ENCODE peak calls at places on chromosomes 2 and 18, in eight cellular contexts. G, F, H, J, D, T, V and Q are unnamed samples.

GRCh38 chr2:37655442-37655841 is 16.0 kb downstream of the CDC42EP3 start:
- DNase-seq in G (no peak), F (no peak), H (peak), J (no peak), D (no peak), T (no peak), V (no peak), Q (no peak)

GRCh38 chr2:120379916-120380893 is 34.3 kb downstream of the INHBB start:
- DNase-seq in G (no peak), F (no peak), H (no peak), J (no peak), D (peak), T (no peak), V (no peak), Q (no peak)

GRCh38 chr2:85110991-85111560 is 22.1 kb upstream of the TCF7L1 start:
- DNase-seq in G (peak), F (no peak), H (no peak), J (no peak), D (no peak), T (no peak), V (no peak), Q (peak)

GRCh38 chr2:30155202-30155601 is 8.4 kb downstream of the YPEL5 start:
- DNase-seq in G (peak), F (no peak), H (no peak), J (no peak), D (no peak), T (no peak), V (no peak), Q (no peak)

GRCh38 chr2:151657667-151658076 is 76.6 kb downstream of the NEB start:
- DNase-seq in G (no peak), F (no peak), H (no peak), J (no peak), D (no peak), T (no peak), V (no peak), Q (no peak)

GRCh38 chr2:176395273-176395854 is 126.1 kb downstream of the MTX2 start:
- DNase-seq in G (no peak), F (no peak), H (peak), J (peak), D (no peak), T (no peak), V (no peak), Q (no peak)

GRCh38 chr2:15298769-15299168 is 262.4 kb downstream of the NBAS start:
- DNase-seq in G (peak), F (no peak), H (peak), J (no peak), D (no peak), T (no peak), V (no peak), Q (peak)

GRCh38 chr2:61775956-61776570 is 77.8 kb downstream of the FAM161A start:
- DNase-seq in G (no peak), F (no peak), H (no peak), J (no peak), D (no peak), T (no peak), V (no peak), Q (no peak)

GRCh38 chr2:3610415-3610814 is 15.5 kb downstream of the COLEC11 start:
- DNase-seq in G (no peak), F (no peak), H (no peak), J (no peak), D (no peak), T (peak), V (no peak), Q (no peak)

GRCh38 chr2:111066062-111066593 is 54.6 kb upstream of the BCL2L11 start:
- DNase-seq in G (no peak), F (no peak), H (no peak), J (no peak), D (no peak), T (no peak), V (no peak), Q (no peak)

GRCh38 chr2:241702155-241702404 is 241 bp downstream of the ING5 start:
- DNase-seq in G (no peak), F (no peak), H (peak), J (peak), D (no peak), T (no peak), V (no peak), Q (no peak)

GRCh38 chr2:136225950-136226835 is 108.2 kb upstream of the CXCR4 start:
- DNase-seq in G (no peak), F (no peak), H (no peak), J (no peak), D (no peak), T (no peak), V (no peak), Q (no peak)

GRCh38 chr2:190867182-190867581 is 13.4 kb upstream of the GLS start:
- DNase-seq in G (peak), F (no peak), H (no peak), J (no peak), D (no peak), T (no peak), V (peak), Q (peak)

GRCh38 chr2:19914266-19914975 is 12.6 kb upstream of the TTC32 start:
- DNase-seq in G (no peak), F (no peak), H (no peak), J (no peak), D (no peak), T (no peak), V (no peak), Q (no peak)

GRCh38 chr2:240999001-240999791 is 778 bp downstream of the SNED1 start:
- DNase-seq in G (no peak), F (no peak), H (no peak), J (no peak), D (peak), T (peak), V (no peak), Q (peak)

GRCh38 chr2:40700211-40700954 is 248.5 kb upstream of the SLC8A1 start:
- DNase-seq in G (no peak), F (no peak), H (peak), J (no peak), D (no peak), T (no peak), V (no peak), Q (no peak)

GRCh38 chr2:38499921-38500634 is 102.7 kb downstream of the HNRNPLL start:
- DNase-seq in G (no peak), F (no peak), H (no peak), J (no peak), D (no peak), T (no peak), V (no peak), Q (peak)

GRCh38 chr2:153005051-153005450 is 286.6 kb downstream of the ARL6IP6 start:
- DNase-seq in G (no peak), F (no peak), H (no peak), J (no peak), D (no peak), T (no peak), V (no peak), Q (no peak)

GRCh38 chr2:43174368-43175186 is 51.8 kb downstream of the ZFP36L2 start:
- DNase-seq in G (peak), F (no peak), H (no peak), J (no peak), D (peak), T (no peak), V (no peak), Q (no peak)

GRCh38 chr2:152571035-152571766 is 146.1 kb downstream of the PRPF40A start:
- DNase-seq in G (peak), F (no peak), H (peak), J (peak), D (peak), T (no peak), V (no peak), Q (peak)

GRCh38 chr2:42906557-42907380 is 114.4 kb upstream of the HAAO start:
- DNase-seq in G (no peak), F (peak), H (no peak), J (no peak), D (peak), T (no peak), V (no peak), Q (peak)

GRCh38 chr18:79517322-79517721 is 121.6 kb downstream of the NFATC1 start:
- DNase-seq in G (no peak), F (no peak), H (no peak), J (no peak), D (no peak), T (peak), V (no peak), Q (no peak)

GRCh38 chr2:120710256-120710655 is 25.4 kb upstream of the GLI2 start:
- DNase-seq in G (peak), F (peak), H (peak), J (no peak), D (no peak), T (peak), V (peak), Q (peak)

GRCh38 chr18:55331301-55331700 is 256.7 kb downstream of the TCF4 start:
- DNase-seq in G (no peak), F (no peak), H (no peak), J (no peak), D (no peak), T (no peak), V (no peak), Q (no peak)

GRCh38 chr18:58793361-58793760 is 71.3 kb upstream of the ZNF532 start:
- DNase-seq in G (peak), F (peak), H (peak), J (peak), D (peak), T (no peak), V (peak), Q (peak)

GRCh38 chr2:10521891-10522448 is 73.8 kb upstream of the ODC1 start:
- DNase-seq in G (no peak), F (no peak), H (no peak), J (no peak), D (no peak), T (no peak), V (no peak), Q (no peak)

DNA sequence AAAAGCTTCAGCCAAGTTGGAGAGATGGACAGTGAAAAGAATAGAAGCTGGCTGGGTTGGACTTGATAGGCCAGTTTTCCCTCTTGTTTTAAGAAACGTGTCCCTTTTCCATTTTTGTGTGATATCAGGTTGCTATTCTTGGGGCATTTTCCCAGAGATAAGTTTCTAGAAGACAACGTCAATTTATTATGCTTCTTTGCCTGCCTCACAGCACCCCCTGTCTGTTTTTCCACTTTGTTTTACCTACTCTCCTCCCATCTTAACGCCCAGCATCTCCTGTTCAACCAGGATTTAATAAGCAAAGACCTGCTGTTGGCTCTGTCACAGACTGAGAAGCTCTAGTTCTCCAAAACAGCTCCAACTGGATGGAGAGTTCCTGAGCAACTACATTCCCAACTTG is 317.8 kb upstream of the ZNF521 start:
- DNase-seq in G (peak), F (no peak), H (no peak), J (no peak), D (no peak), T (no peak), V (no peak), Q (peak)
- H3K4me3 ChIP-seq in G (no peak), F (no peak), H (no peak), J (no peak), D (no peak), T (no peak), V (no peak), Q (no peak)

GRCh38 chr2:46327627-46328026 is 30.4 kb downstream of the EPAS1 start:
- DNase-seq in G (no peak), F (no peak), H (no peak), J (no peak), D (no peak), T (no peak), V (no peak), Q (no peak)
- TF ChIP-seq CTCF in G (peak), F (peak), H (peak), J (peak), D (no peak), T (peak), V (no peak), Q (no peak)

DNA sequence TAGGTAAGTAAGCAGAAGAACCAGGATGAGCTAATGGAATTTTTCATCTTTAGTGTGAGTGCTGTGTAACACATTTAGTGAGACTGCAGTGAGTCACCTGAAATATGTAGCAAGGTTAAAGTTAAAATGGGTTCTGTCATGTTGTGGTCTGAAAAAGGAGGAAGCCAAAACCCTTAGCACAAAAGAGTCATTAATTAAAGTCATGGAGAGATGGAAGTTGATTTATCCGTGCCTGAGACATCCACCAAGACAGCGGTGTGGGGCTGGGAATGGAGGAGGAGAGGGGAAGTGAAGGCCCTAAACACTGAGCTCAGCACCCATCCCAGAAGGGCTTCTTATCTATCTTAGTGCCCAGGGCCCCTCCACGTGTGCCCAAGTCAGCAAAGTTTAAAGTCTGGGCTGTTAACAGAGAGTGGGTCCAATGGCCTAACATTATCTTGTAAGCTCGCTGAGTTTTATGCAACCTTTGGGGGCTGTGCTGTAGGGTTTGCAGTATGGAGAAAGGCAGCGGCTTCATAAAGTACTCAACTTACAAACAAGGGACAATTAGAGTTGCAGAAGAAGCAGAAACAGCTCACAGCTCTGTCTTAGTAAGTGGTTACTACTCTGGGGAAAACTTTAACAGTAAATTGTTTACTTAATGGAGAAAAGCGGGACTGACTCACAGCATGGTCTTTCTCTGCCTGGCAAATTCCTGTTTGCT is 9.3 kb downstream of the ENOSF1 start:
- DNase-seq in G (peak), F (peak), H (peak), J (peak), D (no peak), T (no peak), V (peak), Q (peak)
- H3K4me3 ChIP-seq in G (no peak), F (no peak), H (no peak), J (peak), D (no peak), T (no peak), V (peak), Q (no peak)

DNA sequence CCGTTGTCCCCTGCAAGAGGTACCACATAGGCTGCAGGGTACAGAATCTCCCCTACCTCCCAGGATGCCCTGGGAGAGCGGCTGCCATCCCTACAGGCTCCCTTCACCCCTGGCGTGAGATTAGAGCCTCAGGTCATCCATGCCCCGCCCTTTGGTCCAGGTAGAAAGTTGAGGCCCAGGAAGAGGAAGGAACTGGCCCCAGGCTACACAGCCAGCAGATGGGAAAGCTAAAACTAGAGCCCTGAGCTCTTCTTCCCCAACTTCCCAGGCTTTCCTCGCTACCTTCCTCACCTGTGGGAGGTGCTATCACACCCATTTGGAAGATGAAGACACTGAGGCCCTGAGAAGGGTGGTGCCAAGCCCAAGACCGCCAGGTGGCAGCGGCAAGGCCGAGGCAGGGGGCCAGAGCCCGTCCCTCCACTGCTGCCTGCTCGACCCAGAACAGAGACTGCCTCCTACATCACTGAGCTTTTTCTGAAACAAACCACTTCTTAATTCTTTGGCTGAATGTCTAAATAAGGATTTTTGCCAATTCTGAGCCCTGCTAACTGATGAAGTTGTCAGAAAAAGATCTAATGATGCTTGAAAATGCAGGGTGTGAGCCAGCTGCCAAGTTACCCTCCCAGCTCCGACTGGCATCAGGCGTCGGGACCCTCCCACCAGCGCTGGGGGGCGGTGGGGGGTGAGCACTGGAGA is 25.7 kb downstream of the CIB4 start:
- DNase-seq in G (no peak), F (no peak), H (peak), J (peak), D (no peak), T (peak), V (no peak), Q (no peak)
- TF ChIP-seq CTCF in G (no peak), F (no peak), H (no peak), J (peak), D (no peak), T (no peak), V (no peak), Q (peak)

GRCh38 chr2:27495840-27496356 is 741 bp upstream of the GCKR start:
- DNase-seq in G (no peak), F (no peak), H (no peak), J (no peak), D (no peak), T (no peak), V (no peak), Q (no peak)

GRCh38 chr2:27493948-27494283 is 1.1 kb downstream of the FNDC4 start:
- DNase-seq in G (no peak), F (no peak), H (no peak), J (no peak), D (no peak), T (no peak), V (no peak), Q (no peak)

GRCh38 chr2:27494944-27495554 is at the start of gene FNDC4:
- DNase-seq in G (no peak), F (no peak), H (peak), J (peak), D (peak), T (no peak), V (no peak), Q (peak)

GRCh38 chr2:27492557-27492956 is 2.4 kb downstream of the FNDC4 start:
- DNase-seq in G (no peak), F (no peak), H (no peak), J (no peak), D (no peak), T (no peak), V (no peak), Q (no peak)

DNA sequence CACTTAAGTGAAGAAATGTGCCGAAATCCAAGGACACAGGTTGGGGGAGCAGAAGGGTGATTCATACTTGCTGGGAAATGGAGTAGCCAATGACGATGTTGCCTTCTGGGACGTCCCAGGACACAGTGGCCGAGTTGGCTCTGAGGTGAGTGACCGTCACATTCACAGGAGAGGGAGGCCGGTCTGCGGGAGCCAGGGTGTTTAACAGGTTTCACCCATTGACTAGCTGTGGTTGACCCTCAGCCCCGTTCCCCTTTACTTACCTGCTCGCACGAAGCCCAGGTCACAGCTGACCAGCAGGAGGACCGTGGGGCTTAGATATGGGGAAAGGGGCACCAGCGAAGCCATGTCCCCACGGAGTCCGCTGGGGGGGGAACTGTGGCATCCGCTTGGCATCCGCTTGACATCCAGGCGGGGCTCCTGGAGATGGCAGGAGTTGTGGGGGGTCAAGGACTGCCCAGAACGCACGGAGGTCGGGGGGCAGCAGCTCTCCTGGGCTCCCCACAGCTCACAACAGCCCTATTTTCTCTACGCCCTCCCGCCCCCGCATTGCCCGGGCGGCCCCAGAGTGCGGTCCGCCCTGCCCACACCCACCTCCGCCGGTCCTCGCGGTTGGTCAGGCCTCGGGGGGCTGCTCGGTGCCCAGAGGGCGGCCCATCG is 586 bp downstream of the FNDC4 start:
- DNase-seq in G (peak), F (no peak), H (no peak), J (no peak), D (peak), T (no peak), V (no peak), Q (peak)
- H3K4me3 ChIP-seq in G (peak), F (peak), H (peak), J (peak), D (peak), T (peak), V (peak), Q (peak)

DNA sequence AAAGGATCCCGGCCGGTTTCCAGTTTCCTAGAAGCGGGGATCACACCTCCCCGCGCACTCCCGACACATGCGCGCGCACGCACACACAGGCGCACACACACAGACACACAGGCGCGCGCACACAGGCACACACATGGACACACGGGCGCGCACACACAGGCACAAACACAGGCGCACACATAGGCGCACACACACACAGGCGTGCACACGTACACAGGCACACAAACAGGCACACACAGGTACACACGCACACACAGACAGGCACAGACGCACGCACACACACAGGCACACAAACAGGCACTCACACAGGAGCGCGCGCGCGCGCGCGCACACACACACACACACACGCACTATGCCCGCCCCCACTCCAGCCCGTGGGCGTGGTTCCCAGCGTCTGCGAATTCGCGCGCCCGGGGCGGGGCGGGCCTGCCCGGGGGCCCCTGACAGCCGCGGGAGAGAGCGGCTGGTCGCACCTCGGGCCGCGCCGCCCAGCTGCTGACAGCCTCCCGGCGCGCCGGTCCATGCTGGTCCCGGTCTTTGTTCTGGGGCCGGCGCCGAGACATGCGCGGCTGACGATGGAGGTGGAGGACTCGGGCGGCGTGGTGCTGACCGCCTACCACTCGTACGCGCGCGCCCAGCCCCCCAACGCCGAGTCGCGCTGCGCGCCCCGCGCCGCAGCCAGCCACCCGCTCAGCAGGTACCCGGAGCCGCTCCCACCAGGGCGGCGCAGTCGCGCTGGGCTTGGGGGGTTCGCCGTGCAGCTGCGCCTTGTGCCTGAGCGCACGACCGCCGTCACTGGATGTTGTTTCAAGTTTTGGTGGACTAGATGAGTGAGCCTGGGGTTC is at the start of gene ARHGAP28:
- DNase-seq in G (peak), F (peak), H (peak), J (peak), D (peak), T (peak), V (no peak), Q (peak)
- TF ChIP-seq CTCF in G (no peak), F (peak), H (no peak), J (peak), D (peak), T (peak), V (peak), Q (no peak)